ENCODE peak calls at places on chromosomes 6 and 20, in five cellular contexts. V, J, E, U and C are unnamed samples.

GRCh38 chr6:31582230-31582601 is at the start of gene LTB:
- DNase-seq in V (no peak), J (no peak), E (no peak), U (no peak), C (no peak)

GRCh38 chr6:75933387-75933975 is 139.0 kb downstream of the IMPG1 start:
- DNase-seq in V (no peak), J (no peak), E (no peak), U (no peak), C (no peak)

GRCh38 chr6:1129141-1129540 is 182.8 kb upstream of the FOXQ1 start:
- DNase-seq in V (no peak), J (no peak), E (no peak), U (no peak), C (no peak)

GRCh38 chr20:19802492-19803158 is 44.6 kb downstream of the RIN2 start:
- DNase-seq in V (no peak), J (peak; percentile 18), E (no peak), U (peak; percentile 47), C (no peak)

GRCh38 chr6:123118811-123119210 is 122.8 kb downstream of the CLVS2 start:
- DNase-seq in V (no peak), J (no peak), E (no peak), U (no peak), C (no peak)

GRCh38 chr6:165818200-165818599 is 155.2 kb upstream of the PDE10A start:
- DNase-seq in V (no peak), J (no peak), E (no peak), U (no peak), C (no peak)

GRCh38 chr6:41548098-41548840 is 2.1 kb downstream of the FOXP4 start:
- DNase-seq in V (no peak), J (no peak), E (no peak), U (no peak), C (no peak)

GRCh38 chr20:49727894-49728885 is 14.5 kb upstream of the B4GALT5 start:
- DNase-seq in V (no peak), J (no peak), E (no peak), U (no peak), C (no peak)

GRCh38 chr6:170082531-170083187 is 208.2 kb downstream of the DLL1 start:
- DNase-seq in V (peak; percentile 25), J (no peak), E (peak; percentile 15), U (no peak), C (no peak)

GRCh38 chr6:26322645-26323482 is 42.1 kb upstream of the BTN3A2 start:
- DNase-seq in V (no peak), J (peak; percentile 93), E (no peak), U (no peak), C (peak; percentile 87)

GRCh38 chr6:18595774-18596528 is 208.8 kb downstream of the RNF144B start:
- DNase-seq in V (peak; percentile 73), J (peak; percentile 66), E (peak; percentile 30), U (peak; percentile 18), C (no peak)

GRCh38 chr20:61589055-61589385 is 337.0 kb downstream of the CDH4 start:
- DNase-seq in V (no peak), J (peak; percentile 83), E (no peak), U (peak; percentile 12), C (no peak)

GRCh38 chr6:7262037-7262461 is 51.0 kb downstream of the SSR1 start:
- DNase-seq in V (peak; percentile 63), J (no peak), E (no peak), U (peak; percentile 9), C (no peak)

GRCh38 chr6:130026859-130027258 is 8.5 kb downstream of the L3MBTL3 start:
- DNase-seq in V (no peak), J (no peak), E (no peak), U (no peak), C (no peak)

GRCh38 chr6:111230351-111231077 is 143.2 kb downstream of the SLC16A10 start:
- DNase-seq in V (no peak), J (peak; percentile 55), E (no peak), U (no peak), C (no peak)

GRCh38 chr6:5813625-5814027 is 193.1 kb downstream of the NRN1 start:
- DNase-seq in V (no peak), J (no peak), E (no peak), U (no peak), C (no peak)

GRCh38 chr20:38827770-38828281 is 22.3 kb downstream of the PPP1R16B start:
- DNase-seq in V (no peak), J (no peak), E (no peak), U (no peak), C (no peak)

GRCh38 chr20:51985013-51985415 is 182.7 kb upstream of the SALL4 start:
- DNase-seq in V (no peak), J (peak; percentile 94), E (no peak), U (peak; percentile 89), C (no peak)

GRCh38 chr6:17178754-17179153 is 76.9 kb downstream of the STMND1 start:
- DNase-seq in V (no peak), J (no peak), E (no peak), U (no peak), C (no peak)

GRCh38 chr20:11436113-11436890 is 481.4 kb upstream of the BTBD3 start:
- DNase-seq in V (no peak), J (no peak), E (no peak), U (no peak), C (no peak)

DNA sequence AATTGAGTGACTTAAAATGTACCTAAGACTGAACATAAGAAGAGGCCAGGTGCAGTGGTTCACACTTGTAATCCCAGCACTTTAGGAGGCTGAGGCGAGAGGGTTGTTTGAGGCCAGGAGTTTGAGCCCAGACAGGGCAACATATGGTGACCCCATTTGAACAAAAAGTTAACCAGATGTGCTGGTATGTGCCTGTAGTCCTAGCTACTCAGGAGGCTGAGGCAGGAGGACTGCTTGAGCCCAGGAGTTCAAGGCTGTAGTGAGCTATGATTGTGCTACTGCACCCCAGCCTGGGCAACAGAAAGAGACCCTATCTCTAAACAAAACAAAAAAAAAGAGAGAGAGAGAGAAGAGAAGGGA is 10.1 kb upstream of the PAQR8 start:
- DNase-seq in V (no peak), J (no peak), E (no peak), U (no peak), C (no peak)
- TF ChIP-seq CTCF in V (no peak), J (no peak), E (no peak), U (no peak), C (no peak)

GRCh38 chr6:55888917-55889316 is 13.5 kb upstream of the BMP5 start:
- DNase-seq in V (no peak), J (no peak), E (no peak), U (no peak), C (no peak)

GRCh38 chr6:55882731-55883595 is 7.6 kb upstream of the BMP5 start:
- DNase-seq in V (no peak), J (peak; percentile 83), E (no peak), U (no peak), C (no peak)

DNA sequence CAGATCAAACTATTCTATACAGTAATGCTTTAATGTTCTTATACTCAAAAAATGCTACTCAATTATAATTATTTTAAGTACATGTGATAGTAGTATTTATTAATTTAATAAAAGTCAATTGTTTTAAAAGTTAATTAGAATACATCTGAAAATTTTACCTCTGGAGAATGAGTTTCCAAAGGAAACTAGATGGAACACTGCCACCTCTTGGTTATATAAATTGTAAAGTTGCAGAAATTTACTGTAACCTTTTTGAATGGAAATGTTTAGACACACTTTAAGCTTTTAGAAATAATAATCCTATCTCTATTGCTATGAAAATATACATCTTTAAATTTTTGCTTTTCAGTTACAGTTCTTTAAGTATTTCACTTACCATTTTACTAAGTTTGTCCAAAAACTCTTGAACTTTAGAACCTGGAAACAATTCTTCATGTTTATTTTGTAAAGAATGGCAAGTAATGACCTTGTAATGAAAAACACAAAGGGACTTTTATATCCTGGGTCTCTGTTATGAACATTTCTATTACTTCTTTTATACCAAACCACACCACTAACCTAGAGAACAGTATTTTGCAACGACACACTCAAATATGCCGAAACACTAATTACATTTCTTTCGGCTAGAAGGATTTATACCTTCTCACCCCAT is 10.9 kb upstream of the BMP5 start:
- DNase-seq in V (no peak), J (peak; percentile 44), E (no peak), U (no peak), C (no peak)
- TF ChIP-seq CTCF in V (no peak), J (peak; percentile 32), E (no peak), U (peak; percentile 54), C (peak; percentile 72)

GRCh38 chr20:2817341-2817726 is 1.2 kb downstream of the TMEM239 start:
- DNase-seq in V (no peak), J (no peak), E (no peak), U (no peak), C (no peak)

GRCh38 chr20:2817891-2818595 is 1.9 kb downstream of the TMEM239 start:
- DNase-seq in V (peak; percentile 32), J (no peak), E (peak; percentile 49), U (no peak), C (peak; percentile 64)

GRCh38 chr20:2815242-2815900 is 584 bp downstream of the C20orf141 start:
- DNase-seq in V (no peak), J (no peak), E (no peak), U (no peak), C (peak; percentile 70)

GRCh38 chr20:2816030-2816582 is at the start of gene TMEM239:
- DNase-seq in V (no peak), J (no peak), E (no peak), U (no peak), C (peak; percentile 80)

DNA sequence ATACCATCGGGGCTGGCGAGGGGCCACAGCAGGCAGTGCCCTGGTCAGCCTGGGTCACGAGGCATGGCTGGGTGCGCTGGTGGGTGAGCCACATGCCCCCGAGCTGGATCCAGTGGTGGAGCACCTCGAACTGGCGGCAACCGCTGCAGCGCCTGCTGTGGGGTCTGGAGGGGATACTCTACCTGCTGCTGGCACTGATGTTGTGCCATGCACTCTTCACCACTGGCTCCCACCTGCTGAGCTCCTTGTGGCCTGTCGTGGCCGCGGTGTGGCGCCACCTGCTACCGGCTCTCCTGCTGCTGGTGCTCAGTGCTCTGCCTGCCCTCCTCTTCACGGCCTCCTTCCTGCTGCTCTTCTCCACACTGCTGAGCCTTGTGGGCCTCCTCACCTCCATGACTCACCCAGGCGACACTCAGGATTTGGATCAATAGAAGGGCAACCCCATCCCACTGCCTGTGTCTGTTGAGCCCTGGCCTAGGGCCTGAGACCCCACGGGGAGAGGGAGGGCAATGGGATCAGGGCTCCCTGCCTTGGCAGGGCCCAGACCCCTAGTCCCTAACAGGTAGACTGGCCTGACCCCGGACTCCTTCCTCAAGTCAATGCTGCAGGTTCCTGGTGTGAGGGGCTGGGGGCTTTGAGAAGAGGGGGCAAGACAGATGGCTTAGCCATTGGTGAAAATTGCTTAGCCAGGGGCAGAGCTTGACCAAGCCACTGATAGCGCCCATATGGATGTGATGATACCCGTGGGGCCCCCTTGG is 598 bp downstream of the TMEM239 start:
- DNase-seq in V (peak; percentile 51), J (no peak), E (no peak), U (no peak), C (peak; percentile 83)
- TF ChIP-seq CTCF in V (no peak), J (no peak), E (no peak), U (no peak), C (no peak)

DNA sequence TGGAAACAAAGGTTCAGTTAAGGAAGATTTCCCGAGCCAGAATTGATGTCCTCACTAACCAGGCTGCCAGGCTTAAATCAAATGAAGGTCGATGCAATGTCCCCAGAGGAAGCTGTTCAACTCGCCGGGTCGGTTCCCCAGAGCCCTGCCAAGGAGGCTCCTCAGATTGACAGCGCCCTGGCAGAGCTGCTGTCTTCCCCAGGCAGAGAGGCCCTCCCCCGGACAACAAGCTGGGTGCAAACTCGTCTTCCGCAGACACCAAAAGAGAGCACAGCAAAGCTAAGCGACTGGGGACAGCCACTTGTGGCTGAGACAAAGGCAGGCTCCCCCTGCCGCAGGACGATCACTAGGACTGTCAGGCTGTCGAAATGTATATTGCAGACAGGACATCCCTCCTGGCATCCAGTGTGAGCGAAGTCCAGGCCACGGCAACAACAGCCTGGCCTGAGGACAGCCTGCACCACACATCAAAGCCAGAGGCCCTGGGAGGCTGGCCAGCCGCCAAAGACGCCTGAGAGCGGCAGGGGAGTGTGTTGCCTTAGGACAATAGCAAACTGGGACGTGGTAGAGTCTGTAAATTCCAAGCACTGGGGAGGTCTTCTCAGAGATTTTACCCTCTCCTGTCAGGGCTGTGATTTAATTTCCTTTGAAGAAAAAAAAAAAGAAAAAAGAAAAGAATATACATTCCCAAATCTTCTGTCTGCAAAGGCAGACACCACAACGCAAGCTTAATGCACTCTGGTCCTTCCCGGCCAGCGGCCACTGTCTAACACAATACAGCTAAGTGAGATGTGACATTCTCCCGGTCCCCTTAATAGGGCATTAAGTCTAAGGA is 99.1 kb downstream of the HIVEP2 start:
- DNase-seq in V (peak; percentile 87), J (peak; percentile 97), E (peak; percentile 55), U (no peak), C (peak; percentile 96)
- TF ChIP-seq CTCF in V (no peak), J (no peak), E (no peak), U (no peak), C (peak; percentile 36)